ENCODE peak calls at places on chromosomes 4 and X, in ten cellular contexts. Y, X, E, U, N, Z, K, B, V and A are unnamed samples.

GRCh38 chr4:86302242-86302641 is 57.6 kb downstream of the MAPK10 start:
- DNase-seq in Y (no peak), X (peak; percentile 44), E (peak; percentile 13), U (peak; percentile 94), N (no peak), Z (peak; percentile 93), K (no peak), B (no peak), V (no peak), A (no peak)

GRCh38 chr4:146472404-146472803 is 49.3 kb downstream of the SLC10A7 start:
- DNase-seq in Y (no peak), X (no peak), E (no peak), U (no peak), N (no peak), Z (no peak), K (no peak), B (no peak), V (no peak), A (no peak)

GRCh38 chr4:98710831-98711230 is 52.4 kb upstream of the TSPAN5 start:
- DNase-seq in Y (no peak), X (no peak), E (no peak), U (peak; percentile 31), N (no peak), Z (peak; percentile 36), K (no peak), B (no peak), V (peak; percentile 41), A (no peak)

GRCh38 chr4:156663663-156664062 is 307.9 kb downstream of the PDGFC start:
- DNase-seq in Y (no peak), X (no peak), E (no peak), U (no peak), N (no peak), Z (no peak), K (no peak), B (no peak), V (no peak), A (no peak)

GRCh38 chr4:112648263-112649054 is 11.5 kb downstream of the LARP7 start:
- DNase-seq in Y (no peak), X (no peak), E (no peak), U (peak; percentile 65), N (no peak), Z (no peak), K (no peak), B (no peak), V (no peak), A (no peak)

GRCh38 chrX:43953218-43953617 is 20.0 kb downstream of the NDP start:
- DNase-seq in Y (no peak), X (no peak), E (no peak), U (peak; percentile 85), N (no peak), Z (no peak), K (no peak), B (no peak), V (no peak), A (no peak)

GRCh38 chr4:152935138-152935537 is 985 bp upstream of the FHDC1 start:
- DNase-seq in Y (no peak), X (peak; percentile 62), E (peak; percentile 73), U (no peak), N (no peak), Z (no peak), K (no peak), B (peak; percentile 18), V (no peak), A (peak; percentile 43)

GRCh38 chr4:189185810-189186432 is 754.8 kb upstream of the FRG1 start:
- DNase-seq in Y (no peak), X (no peak), E (no peak), U (no peak), N (no peak), Z (no peak), K (no peak), B (no peak), V (no peak), A (no peak)

GRCh38 chrX:41960142-41960541 is 36.8 kb upstream of the CASK start:
- DNase-seq in Y (no peak), X (no peak), E (peak; percentile 40), U (no peak), N (no peak), Z (no peak), K (no peak), B (no peak), V (no peak), A (no peak)

GRCh38 chr4:173218411-173219125 is 50.0 kb downstream of the GALNT7 start:
- DNase-seq in Y (no peak), X (no peak), E (no peak), U (peak; percentile 91), N (no peak), Z (peak; percentile 40), K (no peak), B (peak; percentile 26), V (peak; percentile 96), A (no peak)

GRCh38 chr4:146371812-146372211 is 149.9 kb downstream of the SLC10A7 start:
- DNase-seq in Y (no peak), X (no peak), E (no peak), U (no peak), N (no peak), Z (peak; percentile 18), K (no peak), B (no peak), V (no peak), A (no peak)

GRCh38 chr4:4274226-4274625 is 15.7 kb downstream of the LYAR start:
- DNase-seq in Y (no peak), X (no peak), E (no peak), U (no peak), N (no peak), Z (no peak), K (no peak), B (no peak), V (no peak), A (no peak)

GRCh38 chr4:4269326-4269725 is 20.6 kb downstream of the LYAR start:
- DNase-seq in Y (peak; percentile 71), X (no peak), E (no peak), U (no peak), N (no peak), Z (no peak), K (no peak), B (no peak), V (no peak), A (no peak)

GRCh38 chr4:4269856-4270255 is 20.1 kb downstream of the LYAR start:
- DNase-seq in Y (peak; percentile 64), X (no peak), E (no peak), U (peak; percentile 43), N (no peak), Z (peak; percentile 84), K (no peak), B (no peak), V (peak; percentile 77), A (no peak)

GRCh38 chr4:4270529-4270928 is 19.4 kb downstream of the LYAR start:
- DNase-seq in Y (no peak), X (no peak), E (no peak), U (peak; percentile 42), N (no peak), Z (peak; percentile 28), K (no peak), B (no peak), V (peak; percentile 14), A (no peak)

DNA sequence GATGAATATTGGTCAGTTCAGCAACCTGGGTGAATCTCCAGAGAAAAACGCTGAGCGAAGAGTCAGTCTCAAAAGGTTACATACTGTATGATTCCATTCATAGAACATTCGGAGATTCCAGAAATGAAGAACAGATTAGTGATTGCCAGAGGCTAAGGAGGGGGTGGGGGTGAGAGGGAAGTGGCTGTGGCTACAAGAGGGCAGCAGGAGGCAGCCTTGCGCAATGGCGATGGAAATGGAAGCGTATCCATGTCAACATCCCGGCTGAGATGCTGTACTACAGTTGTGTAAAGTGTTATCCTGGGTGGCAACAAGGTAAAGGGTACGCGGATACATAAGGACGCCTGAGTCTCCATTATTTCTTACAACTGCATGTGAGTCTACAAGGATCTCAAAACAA is 18.0 kb downstream of the LYAR start:
- DNase-seq in Y (no peak), X (no peak), E (no peak), U (no peak), N (no peak), Z (peak; percentile 43), K (no peak), B (no peak), V (peak; percentile 9), A (no peak)
- TF ChIP-seq CTCF in Y (no peak), X (no peak), E (no peak), U (no peak), N (no peak), Z (no peak), K (no peak), B (no peak), V (peak; percentile 4), A (no peak)

DNA sequence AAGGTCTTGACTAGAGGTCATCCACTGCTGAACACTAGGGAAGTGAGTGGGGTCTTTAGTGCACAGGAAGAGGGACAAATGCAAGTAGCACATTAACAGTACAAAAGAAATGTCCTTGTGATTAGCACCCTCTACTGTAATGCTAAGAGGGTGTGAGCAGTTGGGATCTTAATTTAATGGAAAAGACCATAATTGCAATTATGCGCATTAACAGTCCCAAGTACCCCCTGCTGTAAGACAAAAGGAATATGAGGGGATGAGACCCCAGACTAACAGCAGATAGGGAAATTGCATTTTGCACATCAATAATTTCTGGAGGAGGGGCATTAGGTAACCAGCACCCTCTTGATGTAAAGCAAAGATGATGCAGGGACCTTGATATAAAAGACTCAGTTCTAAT is 285.0 kb downstream of the CHIC1 start:
- DNase-seq in Y (no peak), X (no peak), E (no peak), U (no peak), N (no peak), Z (no peak), K (no peak), B (no peak), V (no peak), A (no peak)
- TF ChIP-seq CTCF in Y (no peak), X (no peak), E (no peak), U (no peak), N (no peak), Z (no peak), K (no peak), B (no peak), V (no peak), A (no peak)

DNA sequence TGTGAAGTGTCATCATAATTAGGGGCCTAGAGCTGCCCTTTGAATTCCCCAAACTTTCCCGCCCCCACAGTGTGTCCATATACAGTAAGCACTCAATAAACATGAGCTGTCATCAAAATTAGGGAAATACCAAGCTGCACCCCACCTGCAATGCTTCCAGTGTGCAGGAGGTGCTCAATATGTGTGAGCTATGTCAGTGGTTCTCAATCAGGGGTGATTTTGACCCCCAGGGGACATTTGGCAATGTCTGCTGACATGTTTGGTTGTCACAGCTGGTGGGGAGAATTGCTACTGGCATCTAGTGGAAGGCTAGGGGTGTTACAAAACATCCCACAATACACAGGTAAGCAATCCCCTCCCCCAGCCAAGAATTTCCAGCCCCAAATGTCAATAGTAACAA is 750 bp downstream of the CFP start:
- DNase-seq in Y (no peak), X (no peak), E (peak; percentile 62), U (no peak), N (no peak), Z (no peak), K (no peak), B (no peak), V (no peak), A (no peak)
- TF ChIP-seq CTCF in Y (no peak), X (no peak), E (peak; percentile 19), U (no peak), N (no peak), Z (peak; percentile 17), K (no peak), B (no peak), V (peak; percentile 26), A (no peak)

DNA sequence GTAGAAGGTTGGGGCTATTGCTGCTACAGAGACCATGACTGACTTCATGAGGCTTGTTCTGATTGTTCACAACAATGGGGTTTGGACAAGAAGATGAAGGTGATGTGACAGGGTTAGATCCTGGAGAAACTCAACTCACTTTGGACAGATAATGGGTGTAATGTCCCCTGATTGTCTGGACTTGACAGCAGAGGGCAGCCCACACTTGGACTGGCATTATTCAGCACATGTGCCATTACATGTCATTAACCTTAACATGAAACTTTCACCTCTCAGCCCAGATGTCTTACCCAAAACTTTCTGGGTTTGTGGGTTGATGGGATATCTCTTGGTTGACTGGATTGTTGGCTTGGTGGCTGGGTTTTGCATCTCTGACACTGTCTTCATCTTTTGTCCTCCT is 101.5 kb downstream of the MXRA5 start:
- DNase-seq in Y (no peak), X (no peak), E (no peak), U (no peak), N (no peak), Z (peak; percentile 10), K (no peak), B (no peak), V (no peak), A (peak; percentile 7)
- TF ChIP-seq CTCF in Y (no peak), X (no peak), E (no peak), U (no peak), N (peak; percentile 36), Z (no peak), K (peak; percentile 15), B (no peak), V (peak; percentile 31), A (no peak)